ENCODE peak calls at places on chromosome 2, in six cellular contexts. Y, Q, F, D, K and O are unnamed samples.
A peak's percentile ranks its signal among the peaks of the same experiment; 100 is the strongest.

GRCh38 chr2:165149439-165149838 is 54.4 kb downstream of the SCN3A start:
- ATAC-seq in Y (no peak), Q (no peak), F (no peak), D (no peak), K (no peak), O (no peak)

GRCh38 chr2:176553685-176554106 is 284.5 kb downstream of the MTX2 start:
- ATAC-seq in Y (peak; percentile 85), Q (peak; percentile 67), F (peak; percentile 75), D (peak; percentile 75), K (peak; percentile 93), O (peak; percentile 56)

GRCh38 chr2:54672587-54673456 is 50.6 kb upstream of the EML6 start:
- ATAC-seq in Y (no peak), Q (no peak), F (peak; percentile 6), D (peak; percentile 73), K (no peak), O (no peak)

GRCh38 chr2:75570948-75571729 is 10.4 kb upstream of the EVA1A start:
- ATAC-seq in Y (peak; percentile 94), Q (no peak), F (peak; percentile 95), D (peak; percentile 91), K (no peak), O (no peak)

GRCh38 chr2:19671311-19671710 is 230.5 kb downstream of the TTC32 start:
- ATAC-seq in Y (no peak), Q (no peak), F (no peak), D (no peak), K (no peak), O (no peak)

GRCh38 chr2:57434429-57434828 is 612.2 kb upstream of the VRK2 start:
- ATAC-seq in Y (no peak), Q (no peak), F (no peak), D (no peak), K (no peak), O (no peak)

GRCh38 chr2:240469239-240469636 is 33.8 kb downstream of the GPC1 start:
- ATAC-seq in Y (no peak), Q (no peak), F (no peak), D (peak; percentile 19), K (peak; percentile 20), O (no peak)

GRCh38 chr2:39068757-39069515 is 51.9 kb downstream of the SOS1 start:
- ATAC-seq in Y (peak; percentile 73), Q (no peak), F (no peak), D (no peak), K (peak; percentile 68), O (no peak)

GRCh38 chr2:98803747-98804650 is 73.1 kb upstream of the MGAT4A start:
- ATAC-seq in Y (peak; percentile 43), Q (no peak), F (peak; percentile 76), D (no peak), K (no peak), O (no peak)

GRCh38 chr2:163347982-163348842 is 387.6 kb downstream of the FIGN start:
- ATAC-seq in Y (no peak), Q (peak; percentile 88), F (peak; percentile 91), D (peak; percentile 90), K (peak; percentile 86), O (peak; percentile 92)

GRCh38 chr2:126652323-126652891 is 3.6 kb upstream of the GYPC start:
- ATAC-seq in Y (no peak), Q (no peak), F (no peak), D (no peak), K (no peak), O (no peak)

GRCh38 chr2:56448403-56448998 is 264.7 kb downstream of the CCDC85A start:
- ATAC-seq in Y (peak; percentile 74), Q (no peak), F (peak; percentile 58), D (no peak), K (no peak), O (no peak)

GRCh38 chr2:18500333-18500732 is 60.1 kb downstream of the RDH14 start:
- ATAC-seq in Y (no peak), Q (no peak), F (no peak), D (no peak), K (no peak), O (no peak)

GRCh38 chr2:229408356-229408755 is 137.3 kb upstream of the PID1 start:
- ATAC-seq in Y (no peak), Q (no peak), F (no peak), D (peak; percentile 85), K (peak; percentile 66), O (peak; percentile 75)

GRCh38 chr2:198004173-198004572 is 199.8 kb downstream of the PLCL1 start:
- ATAC-seq in Y (no peak), Q (no peak), F (no peak), D (no peak), K (no peak), O (no peak)

GRCh38 chr2:40283111-40283909 is 168.6 kb downstream of the SLC8A1 start:
- ATAC-seq in Y (no peak), Q (no peak), F (no peak), D (no peak), K (no peak), O (no peak)

GRCh38 chr2:40488101-40488598 is 36.3 kb upstream of the SLC8A1 start:
- ATAC-seq in Y (peak; percentile 66), Q (no peak), F (no peak), D (no peak), K (no peak), O (peak; percentile 21)

GRCh38 chr2:71861186-71862160 is 286.2 kb downstream of the CYP26B1 start:
- ATAC-seq in Y (no peak), Q (no peak), F (no peak), D (no peak), K (no peak), O (no peak)

GRCh38 chr2:97712693-97713295 is 582 bp upstream of the ZAP70 start:
- ATAC-seq in Y (peak; percentile 3), Q (no peak), F (no peak), D (no peak), K (no peak), O (peak; percentile 6)

GRCh38 chr2:203914546-203915169 is 21.9 kb upstream of the ICOS start:
- ATAC-seq in Y (no peak), Q (no peak), F (no peak), D (no peak), K (no peak), O (no peak)

DNA sequence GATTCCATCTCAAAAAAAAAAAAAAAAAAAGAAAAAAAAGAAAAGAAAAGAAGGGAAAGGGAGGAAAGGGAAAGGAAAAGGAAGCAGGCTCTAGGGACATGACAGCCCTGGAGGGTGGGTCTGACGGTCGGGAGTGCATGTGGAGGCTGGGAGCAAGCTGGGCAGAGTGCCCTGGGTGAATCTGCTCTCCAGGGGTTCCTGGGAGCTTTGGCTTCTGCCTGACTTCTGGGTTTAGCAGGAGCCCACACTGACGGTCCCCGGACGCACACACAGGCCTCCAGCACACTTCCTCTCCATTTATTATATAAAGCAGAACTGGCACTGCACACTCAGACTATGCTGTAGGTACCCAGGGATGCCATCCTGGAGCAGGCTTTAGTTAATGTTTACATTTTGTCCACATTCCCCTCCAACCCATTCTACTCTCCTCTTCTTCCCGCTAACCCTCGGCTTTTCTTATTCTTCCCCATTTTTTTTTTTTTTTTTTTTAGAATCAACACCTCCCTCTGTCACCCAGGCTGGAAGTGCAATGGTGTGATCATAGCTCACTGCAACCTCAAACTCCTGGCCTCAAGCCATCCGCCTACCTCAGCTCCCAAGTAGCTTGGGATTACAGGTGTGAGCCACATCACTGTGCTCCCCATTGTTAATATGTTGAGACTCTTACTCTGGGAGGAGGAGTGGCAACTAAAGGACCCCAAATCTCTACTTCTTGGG is 151.1 kb upstream of the SLC1A4 start:
- ATAC-seq in Y (peak; percentile 26), Q (no peak), F (peak; percentile 13), D (peak; percentile 62), K (peak; percentile 37), O (no peak)
- H3K27ac ChIP-seq in Y (no peak overlapping the region), Q (no peak overlapping the region), F (no peak overlapping the region), D (peak overlapping the region; percentile 52), K (peak overlapping the region; percentile 97), O (no peak overlapping the region)

GRCh38 chr2:106180602-106181001 is 13.5 kb downstream of the UXS1 start:
- ATAC-seq in Y (peak; percentile 75), Q (no peak), F (no peak), D (no peak), K (no peak), O (no peak)

GRCh38 chr2:106184394-106184793 is 9.7 kb downstream of the UXS1 start:
- ATAC-seq in Y (no peak), Q (no peak), F (no peak), D (no peak), K (no peak), O (no peak)

GRCh38 chr2:106185475-106186184 is 8.5 kb downstream of the UXS1 start:
- ATAC-seq in Y (no peak), Q (no peak), F (no peak), D (no peak), K (no peak), O (no peak)

GRCh38 chr2:106181064-106181463 is 13.0 kb downstream of the UXS1 start:
- ATAC-seq in Y (peak; percentile 45), Q (no peak), F (no peak), D (no peak), K (no peak), O (no peak)

GRCh38 chr2:106183093-106183837 is 10.8 kb downstream of the UXS1 start:
- ATAC-seq in Y (no peak), Q (no peak), F (no peak), D (no peak), K (no peak), O (no peak)
- TF ChIP-seq POLR2A in Y (no peak), Q (no peak), F (no peak), D (no peak), K (no peak), O (no peak)

GRCh38 chr2:12693509-12693908 is 23.2 kb upstream of the TRIB2 start:
- ATAC-seq in Y (no peak), Q (no peak), F (no peak), D (no peak), K (no peak), O (no peak)

GRCh38 chr2:12700989-12701388 is 15.7 kb upstream of the TRIB2 start:
- ATAC-seq in Y (no peak), Q (no peak), F (no peak), D (no peak), K (no peak), O (no peak)

GRCh38 chr2:12694990-12695774 is 21.6 kb upstream of the TRIB2 start:
- ATAC-seq in Y (no peak), Q (no peak), F (no peak), D (no peak), K (no peak), O (no peak)

GRCh38 chr2:12701786-12702660 is 14.7 kb upstream of the TRIB2 start:
- ATAC-seq in Y (no peak), Q (no peak), F (no peak), D (no peak), K (no peak), O (no peak)

GRCh38 chr2:12697617-12698016 is 19.1 kb upstream of the TRIB2 start:
- ATAC-seq in Y (no peak), Q (no peak), F (peak; percentile 86), D (no peak), K (no peak), O (no peak)
- H3K27ac ChIP-seq in Y (no peak overlapping the region), Q (no peak overlapping the region), F (no peak overlapping the region), D (no peak overlapping the region), K (no peak overlapping the region), O (no peak overlapping the region)

GRCh38 chr2:30336978-30337841 is 105.9 kb downstream of the LBH start:
- ATAC-seq in Y (no peak), Q (no peak), F (no peak), D (no peak), K (no peak), O (no peak)

GRCh38 chr2:30334738-30335426 is 103.5 kb downstream of the LBH start:
- ATAC-seq in Y (no peak), Q (peak; percentile 5), F (no peak), D (no peak), K (peak; percentile 55), O (no peak)

GRCh38 chr2:30339071-30339470 is 107.7 kb downstream of the LBH start:
- ATAC-seq in Y (no peak), Q (no peak), F (no peak), D (no peak), K (no peak), O (no peak)

GRCh38 chr2:30338475-30338874 is 107.1 kb downstream of the LBH start:
- ATAC-seq in Y (no peak), Q (no peak), F (no peak), D (no peak), K (no peak), O (no peak)

GRCh38 chr2:30335981-30336538 is 104.7 kb downstream of the LBH start:
- ATAC-seq in Y (no peak), Q (no peak), F (no peak), D (no peak), K (no peak), O (no peak)
- TF ChIP-seq POLR2A in Y (no peak), Q (no peak), F (no peak), D (no peak), K (no peak), O (no peak)